ENCODE peak calls at places on chromosomes 16 and 17, in seven cellular contexts. Q is HFF-Myc, G is RCC 7860, S is NCI-H1092 treated with DMSO at 0.1 percent for 48 hours, Y is NCI-H748 treated with DMSO at 0.1 percent for 48 hours, Z is skeletal muscle cell, P is omental fat pad. W is an unnamed sample.

GRCh38 chr17:50866261-50866949 is at the start of gene TOB1:
- DNase-seq in Q (peak), G (peak), S (peak), Y (peak), Z (peak), P (peak), W (peak)

GRCh38 chr16:46923513-46924295 is 39.5 kb downstream of the GPT2 start:
- DNase-seq in Q (no peak), G (no peak), S (no peak), Y (no peak), Z (no peak), P (no peak), W (no peak)

GRCh38 chr17:74778960-74779359 is 2.8 kb upstream of the NAT9 start:
- DNase-seq in Q (no peak), G (no peak), S (no peak), Y (no peak), Z (no peak), P (no peak), W (no peak)

GRCh38 chr16:10103700-10104099 is 78.5 kb downstream of the GRIN2A start:
- DNase-seq in Q (no peak), G (no peak), S (no peak), Y (no peak), Z (no peak), P (no peak), W (no peak)

GRCh38 chr17:12900474-12900873 is 111.2 kb downstream of the ARHGAP44 start:
- DNase-seq in Q (no peak), G (no peak), S (no peak), Y (no peak), Z (no peak), P (no peak), W (no peak)

GRCh38 chr17:55161935-55162555 is 102.7 kb upstream of the HLF start:
- DNase-seq in Q (peak), G (peak), S (peak), Y (no peak), Z (peak), P (no peak), W (no peak)

GRCh38 chr16:57638381-57638780 is 10.0 kb downstream of the ADGRG1 start:
- DNase-seq in Q (no peak), G (no peak), S (no peak), Y (no peak), Z (no peak), P (no peak), W (no peak)

GRCh38 chr17:76727745-76728456 is 1.3 kb downstream of the METTL23 start:
- DNase-seq in Q (no peak), G (no peak), S (no peak), Y (no peak), Z (no peak), P (no peak), W (no peak)

GRCh38 chr17:28925912-28926365 is 23.1 kb upstream of the DHRS13 start:
- DNase-seq in Q (peak), G (peak), S (no peak), Y (no peak), Z (peak), P (no peak), W (no peak)

GRCh38 chr17:55069983-55070529 is 101.5 kb downstream of the STXBP4 start:
- DNase-seq in Q (no peak), G (no peak), S (no peak), Y (no peak), Z (no peak), P (no peak), W (no peak)

GRCh38 chr16:11572301-11572995 is 14.3 kb downstream of the LITAF start:
- DNase-seq in Q (no peak), G (no peak), S (no peak), Y (no peak), Z (no peak), P (no peak), W (peak)

GRCh38 chr17:72119280-72119962 is 1.4 kb upstream of the SOX9 start:
- DNase-seq in Q (no peak), G (no peak), S (no peak), Y (peak), Z (no peak), P (no peak), W (no peak)

W was measured in kidney.